ENCODE peak calls at places on chromosomes 4 and X, in eight cellular contexts. One of them, this sample, is unnamed.
A peak's percentile ranks its signal among the peaks of the same experiment; 100 is the strongest.

GRCh38 chrX:118179161-118179560 is 62.6 kb upstream of the KLHL13 start:
- DNase-seq in activated T-helper 1 cell treated with anti-CD3 and anti-CD28 coated beads, Interleukin-2, amount 50 U/mL, for 16 hours: no peak
- DNase-seq in MM.1S: no peak
- DNase-seq in activated CD4-positive, alpha-beta T cell treated with anti-CD3 and anti-CD28 coated beads, Interleukin-2, amount 10 ng/mL, durations not matched to agents 7 days and 5 days: no peak
- DNase-seq in RPMI7951: no peak
- DNase-seq in activated CD4-positive, CD25-positive, alpha-beta regulatory T cell: no peak
- DNase-seq in lung microvascular endothelial cell: no peak
- DNase-seq in endothelial cell: no peak
- DNase-seq in this sample: no peak

GRCh38 chr4:79250887-79251286 is 75.0 kb downstream of the NAA11 start:
- DNase-seq in activated T-helper 1 cell treated with anti-CD3 and anti-CD28 coated beads, Interleukin-2, amount 50 U/mL, for 16 hours: no peak
- DNase-seq in MM.1S: no peak
- DNase-seq in activated CD4-positive, alpha-beta T cell treated with anti-CD3 and anti-CD28 coated beads, Interleukin-2, amount 10 ng/mL, durations not matched to agents 7 days and 5 days: no peak
- DNase-seq in RPMI7951: no peak
- DNase-seq in activated CD4-positive, CD25-positive, alpha-beta regulatory T cell: no peak
- DNase-seq in lung microvascular endothelial cell: no peak
- DNase-seq in endothelial cell: no peak
- DNase-seq in this sample: no peak

GRCh38 chr4:133148690-133149363 is at the start of gene PCDH10:
- DNase-seq in activated T-helper 1 cell treated with anti-CD3 and anti-CD28 coated beads, Interleukin-2, amount 50 U/mL, for 16 hours: no peak
- DNase-seq in MM.1S: peak; percentile 91
- DNase-seq in activated CD4-positive, alpha-beta T cell treated with anti-CD3 and anti-CD28 coated beads, Interleukin-2, amount 10 ng/mL, durations not matched to agents 7 days and 5 days: peak; percentile 26
- DNase-seq in RPMI7951: peak; percentile 78
- DNase-seq in activated CD4-positive, CD25-positive, alpha-beta regulatory T cell: no peak
- DNase-seq in lung microvascular endothelial cell: peak; percentile 90
- DNase-seq in endothelial cell: peak; percentile 96
- DNase-seq in this sample: peak; percentile 79

GRCh38 chrX:54067741-54068140 is 23.5 kb upstream of the PHF8 start:
- DNase-seq in activated T-helper 1 cell treated with anti-CD3 and anti-CD28 coated beads, Interleukin-2, amount 50 U/mL, for 16 hours: no peak
- DNase-seq in MM.1S: no peak
- DNase-seq in activated CD4-positive, alpha-beta T cell treated with anti-CD3 and anti-CD28 coated beads, Interleukin-2, amount 10 ng/mL, durations not matched to agents 7 days and 5 days: no peak
- DNase-seq in RPMI7951: no peak
- DNase-seq in activated CD4-positive, CD25-positive, alpha-beta regulatory T cell: no peak
- DNase-seq in lung microvascular endothelial cell: no peak
- DNase-seq in endothelial cell: no peak
- DNase-seq in this sample: no peak

GRCh38 chrX:6465731-6466130 is 69.2 kb downstream of the VCX3A start:
- DNase-seq in activated T-helper 1 cell treated with anti-CD3 and anti-CD28 coated beads, Interleukin-2, amount 50 U/mL, for 16 hours: no peak
- DNase-seq in MM.1S: no peak
- DNase-seq in activated CD4-positive, alpha-beta T cell treated with anti-CD3 and anti-CD28 coated beads, Interleukin-2, amount 10 ng/mL, durations not matched to agents 7 days and 5 days: no peak
- DNase-seq in RPMI7951: no peak
- DNase-seq in activated CD4-positive, CD25-positive, alpha-beta regulatory T cell: no peak
- DNase-seq in lung microvascular endothelial cell: no peak
- DNase-seq in endothelial cell: no peak
- DNase-seq in this sample: no peak

GRCh38 chr4:76144546-76144945 is 3.7 kb downstream of the NUP54 start:
- DNase-seq in activated T-helper 1 cell treated with anti-CD3 and anti-CD28 coated beads, Interleukin-2, amount 50 U/mL, for 16 hours: no peak
- DNase-seq in MM.1S: no peak
- DNase-seq in activated CD4-positive, alpha-beta T cell treated with anti-CD3 and anti-CD28 coated beads, Interleukin-2, amount 10 ng/mL, durations not matched to agents 7 days and 5 days: no peak
- DNase-seq in RPMI7951: no peak
- DNase-seq in activated CD4-positive, CD25-positive, alpha-beta regulatory T cell: no peak
- DNase-seq in lung microvascular endothelial cell: no peak
- DNase-seq in endothelial cell: no peak
- DNase-seq in this sample: no peak

GRCh38 chr4:76430519-76431388 is 4.3 kb upstream of the SHROOM3 start:
- DNase-seq in activated T-helper 1 cell treated with anti-CD3 and anti-CD28 coated beads, Interleukin-2, amount 50 U/mL, for 16 hours: no peak
- DNase-seq in MM.1S: peak; percentile 79
- DNase-seq in activated CD4-positive, alpha-beta T cell treated with anti-CD3 and anti-CD28 coated beads, Interleukin-2, amount 10 ng/mL, durations not matched to agents 7 days and 5 days: peak; percentile 32
- DNase-seq in RPMI7951: peak; percentile 57
- DNase-seq in activated CD4-positive, CD25-positive, alpha-beta regulatory T cell: no peak
- DNase-seq in lung microvascular endothelial cell: peak; percentile 54
- DNase-seq in endothelial cell: no peak
- DNase-seq in this sample: peak; percentile 37

GRCh38 chr4:6339818-6340445 is 70.3 kb downstream of the WFS1 start:
- DNase-seq in activated T-helper 1 cell treated with anti-CD3 and anti-CD28 coated beads, Interleukin-2, amount 50 U/mL, for 16 hours: no peak
- DNase-seq in MM.1S: no peak
- DNase-seq in activated CD4-positive, alpha-beta T cell treated with anti-CD3 and anti-CD28 coated beads, Interleukin-2, amount 10 ng/mL, durations not matched to agents 7 days and 5 days: no peak
- DNase-seq in RPMI7951: no peak
- DNase-seq in activated CD4-positive, CD25-positive, alpha-beta regulatory T cell: no peak
- DNase-seq in lung microvascular endothelial cell: no peak
- DNase-seq in endothelial cell: no peak
- DNase-seq in this sample: no peak

GRCh38 chr4:175784986-175785525 is 27.0 kb downstream of the GPM6A start:
- DNase-seq in activated T-helper 1 cell treated with anti-CD3 and anti-CD28 coated beads, Interleukin-2, amount 50 U/mL, for 16 hours: no peak
- DNase-seq in MM.1S: no peak
- DNase-seq in activated CD4-positive, alpha-beta T cell treated with anti-CD3 and anti-CD28 coated beads, Interleukin-2, amount 10 ng/mL, durations not matched to agents 7 days and 5 days: no peak
- DNase-seq in RPMI7951: no peak
- DNase-seq in activated CD4-positive, CD25-positive, alpha-beta regulatory T cell: no peak
- DNase-seq in lung microvascular endothelial cell: no peak
- DNase-seq in endothelial cell: no peak
- DNase-seq in this sample: no peak

GRCh38 chr4:6461301-6462165 is 10.9 kb downstream of the PPP2R2C start:
- DNase-seq in activated T-helper 1 cell treated with anti-CD3 and anti-CD28 coated beads, Interleukin-2, amount 50 U/mL, for 16 hours: no peak
- DNase-seq in MM.1S: no peak
- DNase-seq in activated CD4-positive, alpha-beta T cell treated with anti-CD3 and anti-CD28 coated beads, Interleukin-2, amount 10 ng/mL, durations not matched to agents 7 days and 5 days: peak; percentile 1
- DNase-seq in RPMI7951: no peak
- DNase-seq in activated CD4-positive, CD25-positive, alpha-beta regulatory T cell: no peak
- DNase-seq in lung microvascular endothelial cell: no peak
- DNase-seq in endothelial cell: no peak
- DNase-seq in this sample: no peak

GRCh38 chrX:56986138-56986537 is 9.2 kb downstream of the SPIN3 start:
- DNase-seq in activated T-helper 1 cell treated with anti-CD3 and anti-CD28 coated beads, Interleukin-2, amount 50 U/mL, for 16 hours: no peak
- DNase-seq in MM.1S: no peak
- DNase-seq in activated CD4-positive, alpha-beta T cell treated with anti-CD3 and anti-CD28 coated beads, Interleukin-2, amount 10 ng/mL, durations not matched to agents 7 days and 5 days: no peak
- DNase-seq in RPMI7951: no peak
- DNase-seq in activated CD4-positive, CD25-positive, alpha-beta regulatory T cell: no peak
- DNase-seq in lung microvascular endothelial cell: peak; percentile 6
- DNase-seq in endothelial cell: no peak
- DNase-seq in this sample: no peak

GRCh38 chr4:147108409-147108808 is 162.7 kb upstream of the TTC29 start:
- DNase-seq in activated T-helper 1 cell treated with anti-CD3 and anti-CD28 coated beads, Interleukin-2, amount 50 U/mL, for 16 hours: no peak
- DNase-seq in MM.1S: no peak
- DNase-seq in activated CD4-positive, alpha-beta T cell treated with anti-CD3 and anti-CD28 coated beads, Interleukin-2, amount 10 ng/mL, durations not matched to agents 7 days and 5 days: no peak
- DNase-seq in RPMI7951: peak; percentile 23
- DNase-seq in activated CD4-positive, CD25-positive, alpha-beta regulatory T cell: no peak
- DNase-seq in lung microvascular endothelial cell: no peak
- DNase-seq in endothelial cell: no peak
- DNase-seq in this sample: no peak

GRCh38 chrX:109826954-109827708 is 94.1 kb upstream of the ACSL4 start:
- DNase-seq in activated T-helper 1 cell treated with anti-CD3 and anti-CD28 coated beads, Interleukin-2, amount 50 U/mL, for 16 hours: no peak
- DNase-seq in MM.1S: no peak
- DNase-seq in activated CD4-positive, alpha-beta T cell treated with anti-CD3 and anti-CD28 coated beads, Interleukin-2, amount 10 ng/mL, durations not matched to agents 7 days and 5 days: no peak
- DNase-seq in RPMI7951: peak; percentile 90
- DNase-seq in activated CD4-positive, CD25-positive, alpha-beta regulatory T cell: no peak
- DNase-seq in lung microvascular endothelial cell: peak; percentile 55
- DNase-seq in endothelial cell: no peak
- DNase-seq in this sample: peak; percentile 83

GRCh38 chrX:119417842-119418241 is 18.7 kb downstream of the SLC25A43 start:
- DNase-seq in activated T-helper 1 cell treated with anti-CD3 and anti-CD28 coated beads, Interleukin-2, amount 50 U/mL, for 16 hours: no peak
- DNase-seq in MM.1S: peak; percentile 18
- DNase-seq in activated CD4-positive, alpha-beta T cell treated with anti-CD3 and anti-CD28 coated beads, Interleukin-2, amount 10 ng/mL, durations not matched to agents 7 days and 5 days: no peak
- DNase-seq in RPMI7951: peak; percentile 2
- DNase-seq in activated CD4-positive, CD25-positive, alpha-beta regulatory T cell: no peak
- DNase-seq in lung microvascular endothelial cell: no peak
- DNase-seq in endothelial cell: no peak
- DNase-seq in this sample: no peak

GRCh38 chr4:99947190-99947578 is 766 bp upstream of the DNAJB14 start:
- DNase-seq in activated T-helper 1 cell treated with anti-CD3 and anti-CD28 coated beads, Interleukin-2, amount 50 U/mL, for 16 hours: no peak
- DNase-seq in MM.1S: peak; percentile 12
- DNase-seq in activated CD4-positive, alpha-beta T cell treated with anti-CD3 and anti-CD28 coated beads, Interleukin-2, amount 10 ng/mL, durations not matched to agents 7 days and 5 days: no peak
- DNase-seq in RPMI7951: no peak
- DNase-seq in activated CD4-positive, CD25-positive, alpha-beta regulatory T cell: no peak
- DNase-seq in lung microvascular endothelial cell: no peak
- DNase-seq in endothelial cell: no peak
- DNase-seq in this sample: no peak

GRCh38 chr4:156596026-156596425 is 375.6 kb downstream of the PDGFC start:
- DNase-seq in activated T-helper 1 cell treated with anti-CD3 and anti-CD28 coated beads, Interleukin-2, amount 50 U/mL, for 16 hours: no peak
- DNase-seq in MM.1S: no peak
- DNase-seq in activated CD4-positive, alpha-beta T cell treated with anti-CD3 and anti-CD28 coated beads, Interleukin-2, amount 10 ng/mL, durations not matched to agents 7 days and 5 days: no peak
- DNase-seq in RPMI7951: peak; percentile 26
- DNase-seq in activated CD4-positive, CD25-positive, alpha-beta regulatory T cell: no peak
- DNase-seq in lung microvascular endothelial cell: no peak
- DNase-seq in endothelial cell: no peak
- DNase-seq in this sample: no peak

GRCh38 chr4:172815499-172816175 is 353.0 kb upstream of the GALNT7 start:
- DNase-seq in activated T-helper 1 cell treated with anti-CD3 and anti-CD28 coated beads, Interleukin-2, amount 50 U/mL, for 16 hours: no peak
- DNase-seq in MM.1S: no peak
- DNase-seq in activated CD4-positive, alpha-beta T cell treated with anti-CD3 and anti-CD28 coated beads, Interleukin-2, amount 10 ng/mL, durations not matched to agents 7 days and 5 days: no peak
- DNase-seq in RPMI7951: no peak
- DNase-seq in activated CD4-positive, CD25-positive, alpha-beta regulatory T cell: no peak
- DNase-seq in lung microvascular endothelial cell: no peak
- DNase-seq in endothelial cell: no peak
- DNase-seq in this sample: no peak

GRCh38 chrX:21524008-21524407 is 134.1 kb downstream of the KLHL34 start:
- DNase-seq in activated T-helper 1 cell treated with anti-CD3 and anti-CD28 coated beads, Interleukin-2, amount 50 U/mL, for 16 hours: no peak
- DNase-seq in MM.1S: no peak
- DNase-seq in activated CD4-positive, alpha-beta T cell treated with anti-CD3 and anti-CD28 coated beads, Interleukin-2, amount 10 ng/mL, durations not matched to agents 7 days and 5 days: no peak
- DNase-seq in RPMI7951: no peak
- DNase-seq in activated CD4-positive, CD25-positive, alpha-beta regulatory T cell: no peak
- DNase-seq in lung microvascular endothelial cell: no peak
- DNase-seq in endothelial cell: no peak
- DNase-seq in this sample: no peak

GRCh38 chr4:73544620-73545019 is 63.1 kb downstream of the AFM start:
- DNase-seq in activated T-helper 1 cell treated with anti-CD3 and anti-CD28 coated beads, Interleukin-2, amount 50 U/mL, for 16 hours: no peak
- DNase-seq in MM.1S: no peak
- DNase-seq in activated CD4-positive, alpha-beta T cell treated with anti-CD3 and anti-CD28 coated beads, Interleukin-2, amount 10 ng/mL, durations not matched to agents 7 days and 5 days: no peak
- DNase-seq in RPMI7951: no peak
- DNase-seq in activated CD4-positive, CD25-positive, alpha-beta regulatory T cell: no peak
- DNase-seq in lung microvascular endothelial cell: no peak
- DNase-seq in endothelial cell: no peak
- DNase-seq in this sample: no peak

GRCh38 chr4:108502366-108502765 is 118.0 kb upstream of the RPL34 start:
- DNase-seq in activated T-helper 1 cell treated with anti-CD3 and anti-CD28 coated beads, Interleukin-2, amount 50 U/mL, for 16 hours: no peak
- DNase-seq in MM.1S: no peak
- DNase-seq in activated CD4-positive, alpha-beta T cell treated with anti-CD3 and anti-CD28 coated beads, Interleukin-2, amount 10 ng/mL, durations not matched to agents 7 days and 5 days: no peak
- DNase-seq in RPMI7951: peak; percentile 16
- DNase-seq in activated CD4-positive, CD25-positive, alpha-beta regulatory T cell: no peak
- DNase-seq in lung microvascular endothelial cell: no peak
- DNase-seq in endothelial cell: no peak
- DNase-seq in this sample: no peak

GRCh38 chr4:89838005-89838404 is 1.0 kb upstream of the SNCA start:
- DNase-seq in activated T-helper 1 cell treated with anti-CD3 and anti-CD28 coated beads, Interleukin-2, amount 50 U/mL, for 16 hours: no peak
- DNase-seq in MM.1S: no peak
- DNase-seq in activated CD4-positive, alpha-beta T cell treated with anti-CD3 and anti-CD28 coated beads, Interleukin-2, amount 10 ng/mL, durations not matched to agents 7 days and 5 days: no peak
- DNase-seq in RPMI7951: no peak
- DNase-seq in activated CD4-positive, CD25-positive, alpha-beta regulatory T cell: no peak
- DNase-seq in lung microvascular endothelial cell: peak; percentile 48
- DNase-seq in endothelial cell: peak; percentile 9
- DNase-seq in this sample: no peak

GRCh38 chrX:42755820-42756219 is 22.1 kb downstream of the PPP1R2C start:
- DNase-seq in activated T-helper 1 cell treated with anti-CD3 and anti-CD28 coated beads, Interleukin-2, amount 50 U/mL, for 16 hours: no peak
- DNase-seq in MM.1S: no peak
- DNase-seq in activated CD4-positive, alpha-beta T cell treated with anti-CD3 and anti-CD28 coated beads, Interleukin-2, amount 10 ng/mL, durations not matched to agents 7 days and 5 days: no peak
- DNase-seq in RPMI7951: peak; percentile 1
- DNase-seq in activated CD4-positive, CD25-positive, alpha-beta regulatory T cell: no peak
- DNase-seq in lung microvascular endothelial cell: no peak
- DNase-seq in endothelial cell: no peak
- DNase-seq in this sample: no peak

GRCh38 chr4:7820031-7820825 is 119.4 kb downstream of the AFAP1 start:
- DNase-seq in activated T-helper 1 cell treated with anti-CD3 and anti-CD28 coated beads, Interleukin-2, amount 50 U/mL, for 16 hours: no peak
- DNase-seq in MM.1S: no peak
- DNase-seq in activated CD4-positive, alpha-beta T cell treated with anti-CD3 and anti-CD28 coated beads, Interleukin-2, amount 10 ng/mL, durations not matched to agents 7 days and 5 days: no peak
- DNase-seq in RPMI7951: no peak
- DNase-seq in activated CD4-positive, CD25-positive, alpha-beta regulatory T cell: no peak
- DNase-seq in lung microvascular endothelial cell: no peak
- DNase-seq in endothelial cell: no peak
- DNase-seq in this sample: no peak

GRCh38 chrX:31245714-31246113 is 173.9 kb upstream of the FTHL17 start:
- DNase-seq in activated T-helper 1 cell treated with anti-CD3 and anti-CD28 coated beads, Interleukin-2, amount 50 U/mL, for 16 hours: no peak
- DNase-seq in MM.1S: no peak
- DNase-seq in activated CD4-positive, alpha-beta T cell treated with anti-CD3 and anti-CD28 coated beads, Interleukin-2, amount 10 ng/mL, durations not matched to agents 7 days and 5 days: no peak
- DNase-seq in RPMI7951: no peak
- DNase-seq in activated CD4-positive, CD25-positive, alpha-beta regulatory T cell: no peak
- DNase-seq in lung microvascular endothelial cell: no peak
- DNase-seq in endothelial cell: no peak
- DNase-seq in this sample: no peak

GRCh38 chr4:6783111-6783981 is 819 bp downstream of the KIAA0232 start:
- DNase-seq in activated T-helper 1 cell treated with anti-CD3 and anti-CD28 coated beads, Interleukin-2, amount 50 U/mL, for 16 hours: peak; percentile 82
- DNase-seq in MM.1S: peak; percentile 85
- DNase-seq in activated CD4-positive, alpha-beta T cell treated with anti-CD3 and anti-CD28 coated beads, Interleukin-2, amount 10 ng/mL, durations not matched to agents 7 days and 5 days: peak; percentile 87
- DNase-seq in RPMI7951: peak; percentile 88
- DNase-seq in activated CD4-positive, CD25-positive, alpha-beta regulatory T cell: peak; percentile 84
- DNase-seq in lung microvascular endothelial cell: peak; percentile 86
- DNase-seq in endothelial cell: peak; percentile 91
- DNase-seq in this sample: peak; percentile 71

GRCh38 chrX:154714925-154715324 is 36.0 kb downstream of the GAB3 start:
- DNase-seq in activated T-helper 1 cell treated with anti-CD3 and anti-CD28 coated beads, Interleukin-2, amount 50 U/mL, for 16 hours: peak; percentile 23
- DNase-seq in MM.1S: peak; percentile 55
- DNase-seq in activated CD4-positive, alpha-beta T cell treated with anti-CD3 and anti-CD28 coated beads, Interleukin-2, amount 10 ng/mL, durations not matched to agents 7 days and 5 days: peak; percentile 68
- DNase-seq in RPMI7951: peak; percentile 37
- DNase-seq in activated CD4-positive, CD25-positive, alpha-beta regulatory T cell: no peak
- DNase-seq in lung microvascular endothelial cell: peak; percentile 60
- DNase-seq in endothelial cell: peak; percentile 50
- DNase-seq in this sample: no peak

GRCh38 chr4:109254845-109255244 is 47.6 kb downstream of the COL25A1 start:
- DNase-seq in activated T-helper 1 cell treated with anti-CD3 and anti-CD28 coated beads, Interleukin-2, amount 50 U/mL, for 16 hours: no peak
- DNase-seq in MM.1S: no peak
- DNase-seq in activated CD4-positive, alpha-beta T cell treated with anti-CD3 and anti-CD28 coated beads, Interleukin-2, amount 10 ng/mL, durations not matched to agents 7 days and 5 days: no peak
- DNase-seq in RPMI7951: no peak
- DNase-seq in activated CD4-positive, CD25-positive, alpha-beta regulatory T cell: no peak
- DNase-seq in lung microvascular endothelial cell: no peak
- DNase-seq in endothelial cell: no peak
- DNase-seq in this sample: no peak

GRCh38 chr4:67678612-67679011 is 22.3 kb downstream of the UBA6 start:
- DNase-seq in activated T-helper 1 cell treated with anti-CD3 and anti-CD28 coated beads, Interleukin-2, amount 50 U/mL, for 16 hours: no peak
- DNase-seq in MM.1S: no peak
- DNase-seq in activated CD4-positive, alpha-beta T cell treated with anti-CD3 and anti-CD28 coated beads, Interleukin-2, amount 10 ng/mL, durations not matched to agents 7 days and 5 days: no peak
- DNase-seq in RPMI7951: no peak
- DNase-seq in activated CD4-positive, CD25-positive, alpha-beta regulatory T cell: no peak
- DNase-seq in lung microvascular endothelial cell: no peak
- DNase-seq in endothelial cell: no peak
- DNase-seq in this sample: no peak

GRCh38 chr4:56215138-56215793 is 172.0 kb downstream of the AASDH start:
- DNase-seq in activated T-helper 1 cell treated with anti-CD3 and anti-CD28 coated beads, Interleukin-2, amount 50 U/mL, for 16 hours: no peak
- DNase-seq in MM.1S: no peak
- DNase-seq in activated CD4-positive, alpha-beta T cell treated with anti-CD3 and anti-CD28 coated beads, Interleukin-2, amount 10 ng/mL, durations not matched to agents 7 days and 5 days: no peak
- DNase-seq in RPMI7951: no peak
- DNase-seq in activated CD4-positive, CD25-positive, alpha-beta regulatory T cell: no peak
- DNase-seq in lung microvascular endothelial cell: no peak
- DNase-seq in endothelial cell: no peak
- DNase-seq in this sample: no peak

GRCh38 chr4:140243345-140243753 is 89.4 kb upstream of the MAML3 start:
- DNase-seq in activated T-helper 1 cell treated with anti-CD3 and anti-CD28 coated beads, Interleukin-2, amount 50 U/mL, for 16 hours: no peak
- DNase-seq in MM.1S: no peak
- DNase-seq in activated CD4-positive, alpha-beta T cell treated with anti-CD3 and anti-CD28 coated beads, Interleukin-2, amount 10 ng/mL, durations not matched to agents 7 days and 5 days: peak; percentile 41
- DNase-seq in RPMI7951: no peak
- DNase-seq in activated CD4-positive, CD25-positive, alpha-beta regulatory T cell: no peak
- DNase-seq in lung microvascular endothelial cell: peak; percentile 49
- DNase-seq in endothelial cell: no peak
- DNase-seq in this sample: no peak

GRCh38 chr4:39042365-39042764 is 10.2 kb upstream of the TMEM156 start:
- DNase-seq in activated T-helper 1 cell treated with anti-CD3 and anti-CD28 coated beads, Interleukin-2, amount 50 U/mL, for 16 hours: no peak
- DNase-seq in MM.1S: no peak
- DNase-seq in activated CD4-positive, alpha-beta T cell treated with anti-CD3 and anti-CD28 coated beads, Interleukin-2, amount 10 ng/mL, durations not matched to agents 7 days and 5 days: no peak
- DNase-seq in RPMI7951: no peak
- DNase-seq in activated CD4-positive, CD25-positive, alpha-beta regulatory T cell: no peak
- DNase-seq in lung microvascular endothelial cell: no peak
- DNase-seq in endothelial cell: no peak
- DNase-seq in this sample: no peak

GRCh38 chr4:139454646-139455045 is 725 bp downstream of the RAB33B start:
- DNase-seq in activated T-helper 1 cell treated with anti-CD3 and anti-CD28 coated beads, Interleukin-2, amount 50 U/mL, for 16 hours: no peak
- DNase-seq in MM.1S: no peak
- DNase-seq in activated CD4-positive, alpha-beta T cell treated with anti-CD3 and anti-CD28 coated beads, Interleukin-2, amount 10 ng/mL, durations not matched to agents 7 days and 5 days: no peak
- DNase-seq in RPMI7951: no peak
- DNase-seq in activated CD4-positive, CD25-positive, alpha-beta regulatory T cell: no peak
- DNase-seq in lung microvascular endothelial cell: peak; percentile 9
- DNase-seq in endothelial cell: no peak
- DNase-seq in this sample: no peak

This sample was measured in foreskin melanocyte.